ENCODE peak calls at places on chromosomes 12 and 14, in seven cellular contexts. P is HCT116, E is SK-N-SH, T is H1, F is K562, I is NT2/D1, N is GM12878. Y is an unnamed sample.

GRCh38 chr12:54215990-54216579 is 27.3 kb upstream of the SMUG1 start:
- DNase-seq in P (no peak), E (no peak), T (no peak), F (peak; percentile 77), I (no peak), N (no peak), Y (no peak)

GRCh38 chr12:117836476-117836875 is 132.3 kb downstream of the KSR2 start:
- DNase-seq in P (no peak), E (no peak), T (no peak), F (no peak), I (no peak), N (no peak), Y (no peak)

GRCh38 chr14:89619616-89620273 is 202.7 kb upstream of the FOXN3 start:
- DNase-seq in P (no peak), E (no peak), T (no peak), F (no peak), I (no peak), N (no peak), Y (no peak)

GRCh38 chr12:106133136-106134087 is 5.3 kb downstream of the NUAK1 start:
- DNase-seq in P (no peak), E (no peak), T (peak; percentile 62), F (no peak), I (peak; percentile 85), N (no peak), Y (no peak)

GRCh38 chr12:53046655-53047220 is 3.1 kb upstream of the TNS2 start:
- DNase-seq in P (no peak), E (no peak), T (no peak), F (no peak), I (no peak), N (no peak), Y (peak; percentile 51)

GRCh38 chr12:59431266-59431665 is 164.6 kb upstream of the SLC16A7 start:
- DNase-seq in P (no peak), E (no peak), T (no peak), F (no peak), I (no peak), N (no peak), Y (no peak)

GRCh38 chr14:63960926-63961567 is 108.2 kb downstream of the SYNE2 start:
- DNase-seq in P (no peak), E (no peak), T (no peak), F (no peak), I (no peak), N (no peak), Y (no peak)

GRCh38 chr12:121423682-121424631 is 24.0 kb downstream of the RNF34 start:
- DNase-seq in P (no peak), E (no peak), T (no peak), F (no peak), I (no peak), N (no peak), Y (no peak)

GRCh38 chr12:41932470-41932991 is 212.1 kb downstream of the GXYLT1 start:
- DNase-seq in P (no peak), E (peak; percentile 91), T (no peak), F (peak; percentile 36), I (no peak), N (no peak), Y (no peak)

GRCh38 chr12:49174218-49174617 is 14.7 kb downstream of the TUBA1A start:
- DNase-seq in P (no peak), E (no peak), T (no peak), F (peak; percentile 64), I (no peak), N (no peak), Y (no peak)

GRCh38 chr12:55955344-55955743 is 10.5 kb downstream of the PMEL start:
- DNase-seq in P (no peak), E (no peak), T (no peak), F (no peak), I (no peak), N (no peak), Y (no peak)

GRCh38 chr12:46246021-46246700 is 22.7 kb downstream of the SLC38A1 start:
- DNase-seq in P (no peak), E (no peak), T (no peak), F (no peak), I (no peak), N (no peak), Y (no peak)

GRCh38 chr12:12979731-12980259 is 20.3 kb downstream of the HEBP1 start:
- DNase-seq in P (no peak), E (no peak), T (no peak), F (no peak), I (peak; percentile 81), N (no peak), Y (no peak)

GRCh38 chr14:93987376-93987775 is 9.7 kb upstream of the CCDC197 start:
- DNase-seq in P (no peak), E (no peak), T (no peak), F (no peak), I (no peak), N (no peak), Y (no peak)

GRCh38 chr12:112370156-112370555 is 12.1 kb downstream of the HECTD4 start:
- DNase-seq in P (no peak), E (no peak), T (no peak), F (no peak), I (no peak), N (no peak), Y (no peak)

GRCh38 chr14:20608383-20609095 is 17.4 kb upstream of the RNASE12 start:
- DNase-seq in P (no peak), E (no peak), T (no peak), F (peak; percentile 39), I (no peak), N (no peak), Y (no peak)
- TF ChIP-seq YY1 in P (no peak), E (no peak), T (no peak), F (no peak), I (no peak), N (no peak), Y (no peak)

GRCh38 chr12:84842406-84843013 is 70.1 kb downstream of the SLC6A15 start:
- DNase-seq in P (peak; percentile 28), E (peak; percentile 32), T (no peak), F (peak; percentile 23), I (peak; percentile 2), N (no peak), Y (peak; percentile 16)
- TF ChIP-seq YY1 in P (no peak), E (no peak), T (no peak), F (no peak), I (no peak), N (no peak), Y (no peak)

GRCh38 chr14:103726474-103726873 is 10.9 kb downstream of the ZFYVE21 start:
- DNase-seq in P (no peak), E (no peak), T (no peak), F (no peak), I (no peak), N (no peak), Y (no peak)
- TF ChIP-seq YY1 in P (no peak), E (no peak), T (no peak), F (no peak), I (no peak), N (no peak), Y (no peak)

GRCh38 chr12:64894827-64895475 is 70.5 kb downstream of the TBC1D30 start:
- DNase-seq in P (no peak), E (no peak), T (no peak), F (no peak), I (no peak), N (no peak), Y (no peak)

GRCh38 chr12:64893961-64894360 is 69.5 kb downstream of the TBC1D30 start:
- DNase-seq in P (no peak), E (no peak), T (no peak), F (no peak), I (no peak), N (no peak), Y (no peak)

GRCh38 chr12:64892561-64892960 is 68.1 kb downstream of the TBC1D30 start:
- DNase-seq in P (no peak), E (no peak), T (no peak), F (no peak), I (no peak), N (no peak), Y (no peak)

GRCh38 chr12:64891629-64892028 is 67.2 kb downstream of the TBC1D30 start:
- DNase-seq in P (no peak), E (no peak), T (no peak), F (no peak), I (no peak), N (no peak), Y (no peak)

GRCh38 chr12:64895541-64895940 is 71.1 kb downstream of the TBC1D30 start:
- DNase-seq in P (no peak), E (no peak), T (no peak), F (no peak), I (no peak), N (no peak), Y (no peak)
- TF ChIP-seq YY1 in P (no peak), E (no peak), T (no peak), F (no peak), I (no peak), N (no peak), Y (no peak)

GRCh38 chr12:40141996-40142395 is 36.1 kb upstream of the SLC2A13 start:
- DNase-seq in P (no peak), E (no peak), T (no peak), F (no peak), I (no peak), N (no peak), Y (no peak)
- TF ChIP-seq YY1 in P (no peak), E (no peak), T (no peak), F (no peak), I (no peak), N (no peak), Y (no peak)

GRCh38 chr12:51075390-51075789 is 8.0 kb downstream of the CSRNP2 start:
- DNase-seq in P (no peak), E (no peak), T (no peak), F (no peak), I (no peak), N (no peak), Y (no peak)
- TF ChIP-seq YY1 in P (no peak), E (no peak), T (no peak), F (no peak), I (no peak), N (no peak), Y (no peak)

GRCh38 chr14:100143934-100144333 is 15.5 kb downstream of the DEGS2 start:
- DNase-seq in P (no peak), E (no peak), T (no peak), F (no peak), I (no peak), N (no peak), Y (no peak)
- TF ChIP-seq YY1 in P (no peak), E (no peak), T (no peak), F (no peak), I (no peak), N (no peak), Y (no peak)

DNA sequence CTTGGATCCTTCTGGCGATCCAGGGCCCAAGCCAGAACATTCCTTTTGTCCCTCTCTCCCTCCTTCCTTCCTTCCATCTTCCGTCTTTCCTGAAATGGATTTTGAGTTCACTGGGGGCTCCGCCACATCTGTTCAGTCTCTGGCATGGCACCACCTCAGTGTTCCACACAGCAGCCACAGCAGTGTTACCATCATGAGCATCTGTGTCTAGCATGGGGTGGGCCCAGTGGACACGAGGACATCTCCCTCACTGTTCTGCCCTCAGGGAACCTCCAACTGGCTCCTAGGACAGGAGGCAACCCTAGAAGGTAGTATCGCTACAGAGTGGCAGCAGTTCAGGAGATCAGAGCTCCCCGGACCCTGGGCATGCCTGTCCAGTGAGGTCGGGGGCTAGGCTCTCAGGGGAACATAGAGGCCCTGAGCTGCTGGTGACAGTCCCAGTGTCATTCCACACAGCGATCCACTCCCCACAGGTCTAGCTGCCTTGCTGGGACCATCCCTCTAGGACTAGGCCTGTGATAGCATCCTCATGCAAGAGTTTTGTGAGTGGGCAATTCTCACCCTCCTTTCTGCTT is 59.0 kb downstream of the GALNT16 start:
- DNase-seq in P (no peak), E (no peak), T (no peak), F (no peak), I (no peak), N (no peak), Y (no peak)
- TF ChIP-seq YY1 in P (no peak), E (no peak), T (no peak), F (no peak), I (no peak), N (no peak), Y (no peak)